ENCODE peak calls at places on chromosomes 7 and 10, in five cellular contexts. V is heart left ventricle, M is nephron progenitor cell, F is mesothelial cell of epicardium, K is foreskin fibroblast. J is an unnamed sample.

GRCh38 chr10:132205650-132206376 is 19.1 kb downstream of the DPYSL4 start:
- DNase-seq in V (peak), M (no peak), K (no peak), F (no peak), J (no peak)

GRCh38 chr10:97795886-97796285 is 24.1 kb upstream of the SFRP5 start:
- DNase-seq in K (no peak), M (no peak), F (no peak), V (no peak), J (no peak)

GRCh38 chr7:96952974-96953391 is 52.4 kb upstream of the DLX6 start:
- DNase-seq in F (no peak), K (no peak), M (no peak), V (no peak), J (no peak)

GRCh38 chr7:2037301-2037804 is 195.4 kb downstream of the MAD1L1 start:
- DNase-seq in M (no peak), V (no peak), F (peak), K (no peak), J (no peak)

GRCh38 chr7:29564455-29565185 is 985 bp downstream of the PRR15 start:
- DNase-seq in F (no peak), K (peak), M (peak), V (peak), J (peak)

GRCh38 chr10:22988581-22989360 is 60.9 kb downstream of the ARMC3 start:
- DNase-seq in K (peak), M (peak), V (no peak), F (no peak), J (peak)

GRCh38 chr7:128115326-128115820 is 84.1 kb upstream of the LRRC4 start:
- DNase-seq in F (no peak), K (peak), V (no peak), M (no peak), J (no peak)

GRCh38 chr10:99926925-99927718 is 82.6 kb downstream of the DNMBP start:
- DNase-seq in V (peak), M (no peak), F (peak), K (peak), J (peak)

GRCh38 chr10:90930070-90930837 is 9.4 kb upstream of the ANKRD1 start:
- DNase-seq in F (no peak), M (peak), V (peak), K (peak), J (no peak)

GRCh38 chr7:92835851-92836488 is 403 bp downstream of the CDK6 start:
- DNase-seq in F (no peak), K (peak), M (no peak), V (peak), J (peak)

GRCh38 chr10:131915990-131916766 is 15.4 kb downstream of the PPP2R2D start:
- DNase-seq in M (no peak), F (no peak), K (no peak), V (no peak), J (no peak)

GRCh38 chr7:5754981-5755599 is 26.4 kb downstream of the RNF216 start:
- DNase-seq in V (no peak), M (no peak), F (no peak), K (no peak), J (no peak)

GRCh38 chr7:19161671-19162070 is 16.4 kb upstream of the FERD3L start:
- DNase-seq in V (no peak), F (no peak), K (no peak), M (no peak), J (no peak)

GRCh38 chr7:158821173-158822021 is 7.9 kb downstream of the ESYT2 start:
- DNase-seq in F (no peak), K (peak), V (no peak), M (no peak), J (no peak)

GRCh38 chr7:106679153-106679931 is 18.4 kb upstream of the CCDC71L start:
- DNase-seq in M (no peak), F (no peak), K (peak), V (no peak), J (no peak)

GRCh38 chr10:78746178-78746763 is 322.5 kb upstream of the ZMIZ1 start:
- DNase-seq in M (no peak), K (no peak), V (no peak), F (no peak), J (no peak)

GRCh38 chr10:101694056-101694673 is 805 bp downstream of the FBXW4 start:
- DNase-seq in M (peak), F (peak), K (peak), V (peak), J (peak)

GRCh38 chr10:78717200-78717599 is 351.6 kb upstream of the ZMIZ1 start:
- DNase-seq in V (peak), M (no peak), F (no peak), K (peak), J (no peak)

GRCh38 chr10:80739963-80740715 is 202.4 kb downstream of the SH2D4B start:
- DNase-seq in V (no peak), K (no peak), F (no peak), M (no peak), J (no peak)

GRCh38 chr7:49422564-49422963 is 350.9 kb upstream of the VWC2 start:
- DNase-seq in M (no peak), F (no peak), K (no peak), V (no peak), J (no peak)

DNA sequence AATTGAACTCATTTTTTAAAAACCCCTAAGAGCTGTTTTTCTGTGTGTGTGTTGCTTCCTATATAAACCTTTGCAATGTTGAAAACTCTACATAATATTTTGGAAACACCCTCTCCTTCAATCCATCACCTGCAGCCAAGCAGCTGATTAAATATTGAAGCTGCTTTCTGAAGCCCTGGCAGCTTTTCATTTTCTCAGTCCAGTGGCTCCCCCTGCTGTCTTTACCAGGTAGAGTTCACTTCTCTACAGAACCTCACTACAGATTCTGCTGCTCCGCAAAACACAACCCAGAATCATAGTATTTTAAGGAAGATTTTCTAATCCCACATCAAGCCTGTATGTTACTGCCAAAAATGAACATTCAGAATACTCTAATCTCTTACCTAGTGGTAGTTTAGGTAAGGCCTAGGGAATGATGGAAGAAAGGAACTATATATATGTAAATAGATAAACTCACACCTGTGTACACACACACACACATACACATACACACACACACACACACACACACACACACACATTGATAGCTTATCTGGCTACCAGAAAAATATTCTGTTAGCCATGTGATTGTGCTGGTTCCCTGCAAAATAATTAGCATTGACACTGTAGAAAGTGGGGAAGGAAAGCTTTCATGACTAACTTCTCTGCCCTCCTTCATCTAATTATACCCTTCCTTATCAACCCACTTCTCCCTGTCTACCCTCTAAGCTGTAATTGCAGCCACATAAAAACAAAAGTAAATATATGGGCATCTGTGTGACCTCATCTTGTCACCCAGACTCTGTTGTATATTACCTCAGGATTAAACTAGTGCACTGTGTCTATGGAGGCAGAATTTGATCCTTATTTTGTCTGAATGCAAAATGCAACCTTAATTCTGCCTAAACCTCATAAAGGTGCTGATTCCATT is 229.5 kb upstream of the FZD1 start:
- DNase-seq in V (no peak), F (no peak), M (peak), K (peak), J (peak)
- TF ChIP-seq CTCF in V (peak), F (peak), M (peak), K (peak), J (peak)

GRCh38 chr10:73655990-73656298 is at the start of gene SYNPO2L:
- DNase-seq in K (no peak), M (no peak), F (no peak), V (peak), J (no peak)

GRCh38 chr10:73655257-73655989 is 406 bp downstream of the SYNPO2L start:
- DNase-seq in F (no peak), V (no peak), K (no peak), M (no peak), J (no peak)

GRCh38 chr10:73653701-73654100 is 2.1 kb downstream of the SYNPO2L start:
- DNase-seq in M (no peak), K (peak), V (peak), F (no peak), J (no peak)

GRCh38 chr10:73650537-73651331 is 5.1 kb downstream of the SYNPO2L start:
- DNase-seq in M (no peak), F (no peak), V (peak), K (peak), J (no peak)

DNA sequence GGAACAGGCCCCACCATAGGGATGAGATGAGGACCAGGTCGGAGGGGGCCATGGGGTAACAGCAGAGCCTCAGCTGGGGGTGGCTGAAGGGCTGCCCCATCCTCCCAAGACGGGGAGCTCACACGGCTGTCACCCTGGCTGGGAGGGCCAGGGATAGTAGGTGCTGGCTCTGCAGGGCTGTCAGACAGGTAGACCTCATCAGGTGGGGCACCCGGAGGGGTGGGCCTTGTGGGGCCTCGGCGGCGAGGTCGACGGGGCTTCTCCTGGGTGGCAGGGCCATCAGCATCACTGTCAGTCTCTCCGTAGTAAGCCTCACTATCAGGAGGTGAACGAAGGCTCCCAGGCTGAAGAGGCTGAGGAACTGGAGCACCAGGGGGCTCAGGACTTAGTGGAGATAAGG is 2.6 kb downstream of the SYNPO2L start:
- DNase-seq in M (no peak), F (no peak), K (no peak), V (no peak), J (no peak)
- TF ChIP-seq CTCF in M (no peak), F (no peak), K (no peak), V (no peak), J (no peak)

DNA sequence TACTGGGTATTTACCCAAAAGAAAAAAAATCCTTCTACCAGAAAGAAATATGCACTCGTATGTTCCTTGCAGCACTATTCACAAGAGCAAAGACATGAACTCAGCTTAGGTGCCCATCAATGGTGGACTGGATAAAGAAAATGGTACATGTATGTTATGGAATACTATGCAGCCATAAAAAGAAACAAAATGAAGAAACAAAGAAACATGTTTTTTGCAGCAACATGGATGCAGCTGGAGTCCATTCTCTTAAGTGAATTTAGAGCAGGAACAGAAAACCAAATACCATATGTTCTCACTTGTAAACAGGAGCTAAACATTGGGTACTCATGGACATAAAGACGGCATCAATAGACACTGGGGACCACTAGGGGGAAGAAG is 5.5 kb upstream of the GNB2 start:
- DNase-seq in V (no peak), M (no peak), F (no peak), K (no peak), J (no peak)
- TF ChIP-seq CTCF in V (no peak), M (no peak), F (no peak), K (no peak), J (no peak)

DNA sequence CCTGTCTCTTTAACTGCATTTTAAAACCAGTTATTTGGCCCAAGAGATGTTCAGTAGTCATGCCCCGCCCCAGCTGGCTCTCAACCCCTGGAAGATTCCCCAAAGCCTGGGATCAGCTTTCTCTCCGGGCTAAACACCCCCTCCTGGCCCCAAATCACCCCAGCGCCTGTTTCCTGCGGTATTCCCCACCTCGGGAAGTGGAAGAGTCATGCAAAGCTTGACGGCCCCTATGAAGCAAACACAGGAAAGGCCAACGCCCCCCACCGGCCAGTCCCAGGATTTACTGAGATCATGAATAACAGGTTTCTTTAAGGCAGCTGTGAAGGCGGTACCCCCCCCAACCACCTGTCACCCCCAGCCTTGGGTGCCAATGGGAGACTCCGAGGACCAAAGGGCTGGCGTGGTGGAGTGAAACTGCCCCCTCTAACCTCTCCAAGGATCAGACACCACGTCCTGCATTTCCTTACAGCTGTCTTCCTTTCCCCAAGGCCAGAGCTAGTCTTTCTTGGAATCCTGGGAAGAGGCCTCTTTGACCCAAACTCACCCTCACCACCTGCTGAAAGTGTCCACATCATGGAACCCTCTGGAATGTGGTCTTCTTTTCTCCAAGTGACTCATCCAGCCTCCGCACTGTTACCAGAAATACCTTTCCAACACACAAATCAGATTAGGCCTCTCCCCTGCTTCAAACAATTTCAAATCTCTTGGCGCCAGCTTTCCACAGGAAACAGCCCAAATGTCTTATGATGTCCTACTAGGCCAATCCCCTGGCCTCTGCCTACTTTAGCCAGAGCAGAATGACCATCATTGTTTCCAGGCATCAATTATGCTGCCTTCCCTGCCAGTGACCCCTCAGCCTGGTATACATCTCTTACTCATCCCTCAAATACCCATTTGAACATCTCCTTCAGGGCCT is 301.5 kb downstream of the ZEB1 start:
- DNase-seq in F (no peak), M (peak), V (peak), K (peak), J (peak)
- TF ChIP-seq CTCF in F (no peak), M (no peak), V (peak), K (peak), J (no peak)

J was measured in endothelial cell.